ENCODE peak calls at places on chromosomes 5 and 9, in four cellular contexts. N is GM12878, C is IMR-90, E is HepG2. O is an unnamed sample.

GRCh38 chr5:124180523-124181461 is 565.6 kb downstream of the ZNF608 start:
- DNase-seq in N (no peak), C (peak; percentile 21), E (no peak), O (no peak)

GRCh38 chr9:112041536-112042243 is 133.4 kb downstream of the SUSD1 start:
- DNase-seq in N (no peak), C (peak; percentile 100), E (peak; percentile 21), O (peak; percentile 99)

GRCh38 chr5:135468541-135468940 is 16.4 kb upstream of the TIFAB start:
- DNase-seq in N (no peak), C (no peak), E (no peak), O (no peak)

GRCh38 chr9:10055886-10056395 is 556.9 kb downstream of the PTPRD start:
- DNase-seq in N (no peak), C (no peak), E (no peak), O (no peak)

GRCh38 chr5:57036621-57037160 is 84.8 kb upstream of the MIER3 start:
- DNase-seq in N (no peak), C (no peak), E (no peak), O (no peak)

GRCh38 chr9:85414399-85414798 is 327.4 kb downstream of the AGTPBP1 start:
- DNase-seq in N (no peak), C (no peak), E (no peak), O (no peak)

GRCh38 chr5:169745441-169746146 is 108.5 kb downstream of the DOCK2 start:
- DNase-seq in N (no peak), C (peak; percentile 33), E (no peak), O (peak; percentile 90)

GRCh38 chr9:101711330-101711941 is 27.0 kb downstream of the GRIN3A start:
- DNase-seq in N (no peak), C (no peak), E (peak; percentile 23), O (peak; percentile 22)

GRCh38 chr5:179264641-179265528 is 80.4 kb downstream of the ADAMTS2 start:
- DNase-seq in N (no peak), C (no peak), E (peak; percentile 41), O (no peak)

GRCh38 chr5:179164331-179165311 is 104.4 kb downstream of the ZNF354C start:
- DNase-seq in N (no peak), C (no peak), E (no peak), O (no peak)

GRCh38 chr9:8660383-8660782 is 860.8 kb upstream of the DMAC1 start:
- DNase-seq in N (no peak), C (no peak), E (no peak), O (no peak)

GRCh38 chr5:119250946-119251901 is 104.6 kb upstream of the TNFAIP8 start:
- DNase-seq in N (no peak), C (peak; percentile 58), E (no peak), O (peak; percentile 11)

GRCh38 chr5:87393331-87393730 is 19.4 kb downstream of the CCNH start:
- DNase-seq in N (no peak), C (peak; percentile 87), E (no peak), O (peak; percentile 87)

GRCh38 chr5:81787843-81788242 is 36.9 kb upstream of the SSBP2 start:
- DNase-seq in N (no peak), C (peak; percentile 80), E (no peak), O (peak; percentile 60)

GRCh38 chr5:179870403-179870903 is 11.8 kb upstream of the MRNIP start:
- DNase-seq in N (no peak), C (peak; percentile 52), E (peak; percentile 29), O (peak; percentile 39)

GRCh38 chr5:62149894-62150293 is 156.1 kb upstream of the KIF2A start:
- DNase-seq in N (no peak), C (no peak), E (no peak), O (no peak)

GRCh38 chr9:136945333-136946227 is 537 bp downstream of the C8G start:
- DNase-seq in N (no peak), C (no peak), E (peak; percentile 31), O (no peak)

GRCh38 chr9:69389437-69389995 is 64.5 kb downstream of the ENTREP1 start:
- DNase-seq in N (no peak), C (no peak), E (no peak), O (no peak)

GRCh38 chr5:109852371-109853160 is 162.8 kb downstream of the MAN2A1 start:
- DNase-seq in N (no peak), C (peak; percentile 25), E (no peak), O (peak; percentile 87)

GRCh38 chr5:1300581-1301083 is 5.8 kb upstream of the TERT start:
- DNase-seq in N (no peak), C (no peak), E (no peak), O (no peak)

GRCh38 chr5:150376799-150377771 is 19.6 kb downstream of the TCOF1 start:
- DNase-seq in N (no peak), C (peak; percentile 84), E (no peak), O (peak; percentile 89)

GRCh38 chr5:44807269-44807668 is 1.5 kb upstream of the MRPS30 start:
- DNase-seq in N (no peak), C (no peak), E (no peak), O (peak; percentile 35)

GRCh38 chr5:77995793-77996409 is 219.8 kb upstream of the TBCA start:
- DNase-seq in N (no peak), C (no peak), E (no peak), O (no peak)

GRCh38 chr5:102891175-102891574 is 136.1 kb downstream of the PAM start:
- DNase-seq in N (no peak), C (no peak), E (no peak), O (no peak)

GRCh38 chr5:16427572-16427971 is 38.0 kb downstream of the ZNF622 start:
- DNase-seq in N (no peak), C (no peak), E (no peak), O (no peak)

GRCh38 chr9:108081112-108081511 is 591.5 kb upstream of the KLF4 start:
- DNase-seq in N (no peak), C (no peak), E (no peak), O (no peak)

GRCh38 chr5:128101676-128102075 is 18.1 kb downstream of the SLC12A2 start:
- DNase-seq in N (no peak), C (no peak), E (no peak), O (peak; percentile 67)

GRCh38 chr9:85417674-85418073 is 324.1 kb downstream of the AGTPBP1 start:
- DNase-seq in N (no peak), C (no peak), E (no peak), O (no peak)

GRCh38 chr5:6319116-6319515 is 59.2 kb downstream of the MED10 start:
- DNase-seq in N (no peak), C (no peak), E (no peak), O (no peak)

GRCh38 chr5:167303582-167303981 is 987.9 kb upstream of the WWC1 start:
- DNase-seq in N (no peak), C (no peak), E (no peak), O (no peak)

GRCh38 chr5:167305591-167306213 is 985.7 kb upstream of the WWC1 start:
- DNase-seq in N (no peak), C (no peak), E (no peak), O (no peak)

GRCh38 chr5:167304834-167305469 is 986.5 kb upstream of the WWC1 start:
- DNase-seq in N (no peak), C (no peak), E (no peak), O (no peak)

GRCh38 chr5:167311340-167311739 is 980.1 kb upstream of the WWC1 start:
- DNase-seq in N (no peak), C (no peak), E (no peak), O (no peak)

DNA sequence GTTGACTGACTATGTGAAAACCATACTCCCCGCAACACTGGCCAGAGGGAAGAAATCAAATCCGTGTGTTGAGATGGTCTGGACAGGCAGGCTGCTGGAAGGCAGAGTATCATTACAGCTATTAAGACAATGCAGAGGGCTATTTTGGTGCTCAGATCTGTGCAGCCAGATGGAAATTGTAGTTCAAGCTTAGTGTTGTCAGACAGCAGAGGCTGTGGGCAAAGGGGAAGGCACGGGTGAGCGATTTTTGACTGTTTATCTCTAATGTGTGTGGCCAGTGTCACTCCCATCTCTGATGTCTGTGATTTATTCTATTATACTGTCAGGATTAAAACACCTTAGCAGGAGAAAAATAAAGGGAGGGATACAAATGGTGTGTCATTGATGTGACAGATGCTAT is 984.4 kb upstream of the WWC1 start:
- DNase-seq in N (no peak), C (no peak), E (no peak), O (no peak)
- H3K27ac ChIP-seq in N (no peak overlapping the region), C (no peak overlapping the region), E (no peak overlapping the region), O (no peak overlapping the region)

GRCh38 chr5:142911170-142911569 is 141.0 kb downstream of the ARHGAP26 start:
- DNase-seq in N (no peak), C (no peak), E (no peak), O (no peak)
- H3K36me3 ChIP-seq in N (no peaks in the 10 kb centered on the region), C (no peaks in the 10 kb centered on the region), E (peaks cover 61% of the 10 kb centered on the region), O (no peaks in the 10 kb centered on the region)

GRCh38 chr9:98999152-98999525 is 55.4 kb downstream of the COL15A1 start:
- DNase-seq in N (no peak), C (no peak), E (no peak), O (no peak)

GRCh38 chr9:99000480-99001395 is 57.0 kb downstream of the COL15A1 start:
- DNase-seq in N (peak; percentile 23), C (peak; percentile 85), E (peak; percentile 17), O (peak; percentile 82)

GRCh38 chr9:98995971-98996504 is 52.3 kb downstream of the COL15A1 start:
- DNase-seq in N (no peak), C (no peak), E (no peak), O (no peak)

GRCh38 chr9:98997580-98997979 is 53.9 kb downstream of the COL15A1 start:
- DNase-seq in N (no peak), C (peak; percentile 36), E (no peak), O (peak; percentile 76)

DNA sequence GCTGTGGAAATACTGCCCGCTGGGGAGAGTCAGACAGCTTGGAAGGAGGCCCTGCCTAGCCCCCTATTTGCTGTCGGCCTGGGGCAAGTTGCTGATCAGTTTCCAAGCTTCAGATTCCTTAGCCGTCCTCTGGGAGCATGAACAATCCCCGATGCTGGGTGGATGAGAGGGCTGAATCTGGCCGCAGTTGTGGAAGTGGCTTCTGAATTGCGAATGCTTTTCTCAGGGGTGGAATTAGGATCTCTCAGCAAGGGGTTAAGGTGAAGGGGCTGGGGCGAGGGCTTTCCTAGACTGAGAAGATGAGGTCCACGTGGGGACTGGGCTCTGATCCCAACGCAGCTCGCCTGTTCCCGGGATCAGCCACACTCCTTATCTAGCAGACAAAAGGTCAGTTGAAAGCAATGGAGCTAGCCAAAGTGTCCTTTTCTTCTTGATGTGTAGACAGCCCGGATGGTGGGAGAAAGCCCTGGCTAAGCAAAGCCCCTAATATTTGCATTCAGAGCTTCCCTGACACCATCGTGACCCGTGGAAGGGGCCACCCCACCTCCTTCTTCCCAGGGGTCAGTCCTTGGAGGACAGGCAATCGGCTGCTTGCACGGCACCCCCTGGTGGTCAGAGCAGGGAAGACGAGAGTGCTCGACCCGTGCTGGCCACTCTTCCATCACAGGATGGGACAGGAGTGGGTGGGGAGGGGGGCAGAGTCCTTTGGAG is 54.9 kb downstream of the COL15A1 start:
- DNase-seq in N (no peak), C (peak; percentile 56), E (peak; percentile 20), O (peak; percentile 92)
- H2AFZ ChIP-seq in N (no peak overlapping the region), C (peak overlapping the region; percentile 60), E (no peak overlapping the region), O (peak overlapping the region; percentile 62)

GRCh38 chr9:129761901-129762359 is 9.1 kb upstream of the PTGES start:
- DNase-seq in N (no peak), C (peak; percentile 83), E (no peak), O (peak; percentile 88)

GRCh38 chr9:129757045-129757444 is 4.2 kb upstream of the PTGES start:
- DNase-seq in N (no peak), C (no peak), E (no peak), O (peak; percentile 47)

GRCh38 chr9:129759804-129760502 is 7.1 kb upstream of the PTGES start:
- DNase-seq in N (no peak), C (no peak), E (no peak), O (no peak)

GRCh38 chr9:129761293-129761900 is 8.6 kb upstream of the PTGES start:
- DNase-seq in N (no peak), C (peak; percentile 92), E (no peak), O (peak; percentile 74)

GRCh38 chr9:129759329-129759728 is 6.5 kb upstream of the PTGES start:
- DNase-seq in N (no peak), C (no peak), E (no peak), O (no peak)
- H3K27ac ChIP-seq in N (no peak overlapping the region), C (no peak overlapping the region), E (no peak overlapping the region), O (no peak overlapping the region)

GRCh38 chr9:121780177-121780576 is 128.7 kb downstream of the DAB2IP start:
- DNase-seq in N (no peak), C (no peak), E (no peak), O (no peak)
- H3K36me3 ChIP-seq in N (no peaks in the 10 kb centered on the region), C (peaks cover 62% of the 10 kb centered on the region), E (peaks cover 72% of the 10 kb centered on the region), O (no peaks in the 10 kb centered on the region)

O was measured in GM23248.